ENCODE peak calls at places on chromosomes 7 and 10, in ten cellular contexts. One of them, this sample, is unnamed.

GRCh38 chr7:155521743-155522398 is 24.5 kb downstream of the CNPY1 start:
- DNase-seq in transverse colon: no peak
- DNase-seq in SK-N-SH: no peak
- DNase-seq in GM12878: no peak
- DNase-seq in endothelial cell of umbilical vein: no peak
- DNase-seq in HCT116: no peak
- DNase-seq in breast epithelium: no peak
- DNase-seq in GM23338: no peak
- DNase-seq in sigmoid colon: no peak
- DNase-seq in suprapubic skin: no peak
- DNase-seq in this sample: no peak

GRCh38 chr10:114879541-114880158 is 58.1 kb downstream of the FHIP2A start:
- DNase-seq in transverse colon: peak; percentile 18
- DNase-seq in SK-N-SH: peak; percentile 36
- DNase-seq in GM12878: peak; percentile 4
- DNase-seq in endothelial cell of umbilical vein: no peak
- DNase-seq in HCT116: peak; percentile 43
- DNase-seq in breast epithelium: no peak
- DNase-seq in GM23338: peak; percentile 75
- DNase-seq in sigmoid colon: no peak
- DNase-seq in suprapubic skin: no peak
- DNase-seq in this sample: no peak

GRCh38 chr7:2554654-2555053 is 670 bp downstream of the BRAT1 start:
- DNase-seq in transverse colon: no peak
- DNase-seq in SK-N-SH: peak; percentile 75
- DNase-seq in GM12878: no peak
- DNase-seq in endothelial cell of umbilical vein: peak; percentile 6
- DNase-seq in HCT116: no peak
- DNase-seq in breast epithelium: no peak
- DNase-seq in GM23338: no peak
- DNase-seq in sigmoid colon: peak; percentile 63
- DNase-seq in suprapubic skin: peak; percentile 64
- DNase-seq in this sample: no peak

GRCh38 chr10:110208614-110209398 is 1.4 kb downstream of the MXI1 start:
- DNase-seq in transverse colon: peak; percentile 49
- DNase-seq in SK-N-SH: peak; percentile 66
- DNase-seq in GM12878: no peak
- DNase-seq in endothelial cell of umbilical vein: peak; percentile 10
- DNase-seq in HCT116: no peak
- DNase-seq in breast epithelium: no peak
- DNase-seq in GM23338: no peak
- DNase-seq in sigmoid colon: peak; percentile 75
- DNase-seq in suprapubic skin: no peak
- DNase-seq in this sample: peak; percentile 92

GRCh38 chr10:98295907-98296306 is 27.9 kb upstream of the LOXL4 start:
- DNase-seq in transverse colon: no peak
- DNase-seq in SK-N-SH: peak; percentile 35
- DNase-seq in GM12878: no peak
- DNase-seq in endothelial cell of umbilical vein: no peak
- DNase-seq in HCT116: no peak
- DNase-seq in breast epithelium: no peak
- DNase-seq in GM23338: peak; percentile 35
- DNase-seq in sigmoid colon: no peak
- DNase-seq in suprapubic skin: no peak
- DNase-seq in this sample: no peak

GRCh38 chr7:149850007-149850594 is 11.9 kb downstream of the ZNF862 start:
- DNase-seq in transverse colon: no peak
- DNase-seq in SK-N-SH: no peak
- DNase-seq in GM12878: no peak
- DNase-seq in endothelial cell of umbilical vein: no peak
- DNase-seq in HCT116: no peak
- DNase-seq in breast epithelium: no peak
- DNase-seq in GM23338: no peak
- DNase-seq in sigmoid colon: no peak
- DNase-seq in suprapubic skin: peak; percentile 35
- DNase-seq in this sample: no peak

GRCh38 chr10:93461807-93462178 is 20.3 kb downstream of the MYOF start:
- DNase-seq in transverse colon: no peak
- DNase-seq in SK-N-SH: no peak
- DNase-seq in GM12878: no peak
- DNase-seq in endothelial cell of umbilical vein: peak; percentile 67
- DNase-seq in HCT116: peak; percentile 65
- DNase-seq in breast epithelium: no peak
- DNase-seq in GM23338: no peak
- DNase-seq in sigmoid colon: peak; percentile 59
- DNase-seq in suprapubic skin: no peak
- DNase-seq in this sample: no peak

GRCh38 chr10:34565934-34566333 is 249.2 kb downstream of the PARD3 start:
- DNase-seq in transverse colon: no peak
- DNase-seq in SK-N-SH: no peak
- DNase-seq in GM12878: no peak
- DNase-seq in endothelial cell of umbilical vein: no peak
- DNase-seq in HCT116: no peak
- DNase-seq in breast epithelium: no peak
- DNase-seq in GM23338: peak; percentile 30
- DNase-seq in sigmoid colon: no peak
- DNase-seq in suprapubic skin: no peak
- DNase-seq in this sample: no peak

GRCh38 chr7:45980973-45981372 is 59.9 kb upstream of the IGFBP3 start:
- DNase-seq in transverse colon: no peak
- DNase-seq in SK-N-SH: no peak
- DNase-seq in GM12878: no peak
- DNase-seq in endothelial cell of umbilical vein: no peak
- DNase-seq in HCT116: no peak
- DNase-seq in breast epithelium: no peak
- DNase-seq in GM23338: no peak
- DNase-seq in sigmoid colon: no peak
- DNase-seq in suprapubic skin: no peak
- DNase-seq in this sample: peak; percentile 89

GRCh38 chr10:108336836-108337235 is 1172.3 kb upstream of the SORCS1 start:
- DNase-seq in transverse colon: no peak
- DNase-seq in SK-N-SH: no peak
- DNase-seq in GM12878: no peak
- DNase-seq in endothelial cell of umbilical vein: no peak
- DNase-seq in HCT116: no peak
- DNase-seq in breast epithelium: no peak
- DNase-seq in GM23338: no peak
- DNase-seq in sigmoid colon: no peak
- DNase-seq in suprapubic skin: no peak
- DNase-seq in this sample: no peak

GRCh38 chr10:22682237-22683192 is 31.9 kb downstream of the PIP4K2A start:
- DNase-seq in transverse colon: peak; percentile 42
- DNase-seq in SK-N-SH: no peak
- DNase-seq in GM12878: peak; percentile 52
- DNase-seq in endothelial cell of umbilical vein: no peak
- DNase-seq in HCT116: peak; percentile 15
- DNase-seq in breast epithelium: no peak
- DNase-seq in GM23338: no peak
- DNase-seq in sigmoid colon: no peak
- DNase-seq in suprapubic skin: no peak
- DNase-seq in this sample: no peak

GRCh38 chr10:3755440-3756359 is 29.3 kb downstream of the KLF6 start:
- DNase-seq in transverse colon: no peak
- DNase-seq in SK-N-SH: no peak
- DNase-seq in GM12878: no peak
- DNase-seq in endothelial cell of umbilical vein: peak; percentile 75
- DNase-seq in HCT116: no peak
- DNase-seq in breast epithelium: no peak
- DNase-seq in GM23338: no peak
- DNase-seq in sigmoid colon: no peak
- DNase-seq in suprapubic skin: no peak
- DNase-seq in this sample: no peak

GRCh38 chr7:91892099-91892788 is 11.7 kb upstream of the MTERF1 start:
- DNase-seq in transverse colon: no peak
- DNase-seq in SK-N-SH: no peak
- DNase-seq in GM12878: no peak
- DNase-seq in endothelial cell of umbilical vein: no peak
- DNase-seq in HCT116: no peak
- DNase-seq in breast epithelium: no peak
- DNase-seq in GM23338: no peak
- DNase-seq in sigmoid colon: no peak
- DNase-seq in suprapubic skin: no peak
- DNase-seq in this sample: no peak

GRCh38 chr7:89495704-89496103 is 658.6 kb upstream of the STEAP1 start:
- DNase-seq in transverse colon: no peak
- DNase-seq in SK-N-SH: no peak
- DNase-seq in GM12878: no peak
- DNase-seq in endothelial cell of umbilical vein: no peak
- DNase-seq in HCT116: no peak
- DNase-seq in breast epithelium: no peak
- DNase-seq in GM23338: no peak
- DNase-seq in sigmoid colon: no peak
- DNase-seq in suprapubic skin: no peak
- DNase-seq in this sample: no peak

GRCh38 chr10:104243567-104243966 is 11.1 kb upstream of the GSTO1 start:
- DNase-seq in transverse colon: no peak
- DNase-seq in SK-N-SH: no peak
- DNase-seq in GM12878: no peak
- DNase-seq in endothelial cell of umbilical vein: no peak
- DNase-seq in HCT116: no peak
- DNase-seq in breast epithelium: no peak
- DNase-seq in GM23338: no peak
- DNase-seq in sigmoid colon: no peak
- DNase-seq in suprapubic skin: no peak
- DNase-seq in this sample: no peak

GRCh38 chr7:18872344-18872743 is 245.1 kb downstream of the TWIST1 start:
- DNase-seq in transverse colon: no peak
- DNase-seq in SK-N-SH: no peak
- DNase-seq in GM12878: no peak
- DNase-seq in endothelial cell of umbilical vein: no peak
- DNase-seq in HCT116: no peak
- DNase-seq in breast epithelium: no peak
- DNase-seq in GM23338: no peak
- DNase-seq in sigmoid colon: no peak
- DNase-seq in suprapubic skin: no peak
- DNase-seq in this sample: no peak
- TF ChIP-seq POLR2AphosphoS5 in transverse colon: no peak
- TF ChIP-seq POLR2AphosphoS5 in SK-N-SH: no peak
- TF ChIP-seq POLR2AphosphoS5 in GM12878: no peak
- TF ChIP-seq POLR2AphosphoS5 in endothelial cell of umbilical vein: no peak
- TF ChIP-seq POLR2AphosphoS5 in HCT116: no peak
- TF ChIP-seq POLR2AphosphoS5 in breast epithelium: no peak
- TF ChIP-seq POLR2AphosphoS5 in GM23338: no peak
- TF ChIP-seq POLR2AphosphoS5 in sigmoid colon: no peak
- TF ChIP-seq POLR2AphosphoS5 in suprapubic skin: no peak
- TF ChIP-seq POLR2AphosphoS5 in this sample: no peak

DNA sequence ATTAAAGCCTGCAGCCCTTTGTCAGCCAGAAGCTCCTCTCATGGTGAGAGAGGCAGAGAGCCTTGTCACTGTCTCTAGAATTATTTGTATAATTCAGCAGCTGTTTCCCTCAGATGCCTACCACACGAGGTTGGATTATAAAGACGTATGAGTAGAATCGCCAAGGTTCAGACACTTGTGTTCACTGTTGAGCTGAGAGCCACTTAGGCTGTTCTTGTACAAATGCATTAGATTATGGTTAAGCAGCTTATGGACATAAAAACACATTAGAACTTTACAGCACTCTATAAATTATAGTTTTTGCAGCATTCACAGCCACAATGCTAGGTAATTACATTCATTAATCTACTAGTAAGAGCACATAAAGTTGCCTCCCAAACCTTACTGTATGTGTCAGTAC is 282.6 kb downstream of the AUTS2 start:
- DNase-seq in transverse colon: no peak
- DNase-seq in SK-N-SH: peak; percentile 24
- DNase-seq in GM12878: no peak
- DNase-seq in endothelial cell of umbilical vein: no peak
- DNase-seq in HCT116: no peak
- DNase-seq in breast epithelium: no peak
- DNase-seq in GM23338: no peak
- DNase-seq in sigmoid colon: no peak
- DNase-seq in suprapubic skin: no peak
- DNase-seq in this sample: no peak
- H3K27ac ChIP-seq in transverse colon: no peak overlapping the region
- H3K27ac ChIP-seq in SK-N-SH: peak overlapping the region; percentile 60
- H3K27ac ChIP-seq in GM12878: peak overlapping the region; percentile 53
- H3K27ac ChIP-seq in endothelial cell of umbilical vein: no peak overlapping the region
- H3K27ac ChIP-seq in HCT116: no peak overlapping the region
- H3K27ac ChIP-seq in breast epithelium: no peak overlapping the region
- H3K27ac ChIP-seq in GM23338: no peak overlapping the region
- H3K27ac ChIP-seq in sigmoid colon: no peak overlapping the region
- H3K27ac ChIP-seq in suprapubic skin: no peak overlapping the region
- H3K27ac ChIP-seq in this sample: no peak overlapping the region

GRCh38 chr7:27095897-27096755 is at the start of gene HOXA1:
- DNase-seq in transverse colon: peak; percentile 90
- DNase-seq in SK-N-SH: no peak
- DNase-seq in GM12878: peak; percentile 48
- DNase-seq in endothelial cell of umbilical vein: peak; percentile 95
- DNase-seq in HCT116: peak; percentile 80
- DNase-seq in breast epithelium: peak; percentile 63
- DNase-seq in GM23338: peak; percentile 88
- DNase-seq in sigmoid colon: peak; percentile 93
- DNase-seq in suprapubic skin: peak; percentile 89
- DNase-seq in this sample: peak; percentile 98
- TF ChIP-seq POLR2AphosphoS5 in transverse colon: peak; percentile 94
- TF ChIP-seq POLR2AphosphoS5 in SK-N-SH: no peak
- TF ChIP-seq POLR2AphosphoS5 in GM12878: peak; percentile 41
- TF ChIP-seq POLR2AphosphoS5 in endothelial cell of umbilical vein: peak; percentile 82
- TF ChIP-seq POLR2AphosphoS5 in HCT116: peak; percentile 74
- TF ChIP-seq POLR2AphosphoS5 in breast epithelium: peak; percentile 56
- TF ChIP-seq POLR2AphosphoS5 in GM23338: no peak
- TF ChIP-seq POLR2AphosphoS5 in sigmoid colon: peak; percentile 75
- TF ChIP-seq POLR2AphosphoS5 in suprapubic skin: no peak
- TF ChIP-seq POLR2AphosphoS5 in this sample: peak; percentile 94

GRCh38 chr10:60896033-60896432 is 48.0 kb downstream of the RHOBTB1 start:
- DNase-seq in transverse colon: no peak
- DNase-seq in SK-N-SH: no peak
- DNase-seq in GM12878: no peak
- DNase-seq in endothelial cell of umbilical vein: peak; percentile 13
- DNase-seq in HCT116: no peak
- DNase-seq in breast epithelium: no peak
- DNase-seq in GM23338: no peak
- DNase-seq in sigmoid colon: no peak
- DNase-seq in suprapubic skin: no peak
- DNase-seq in this sample: no peak

GRCh38 chr10:60898372-60898771 is 45.6 kb downstream of the RHOBTB1 start:
- DNase-seq in transverse colon: no peak
- DNase-seq in SK-N-SH: no peak
- DNase-seq in GM12878: no peak
- DNase-seq in endothelial cell of umbilical vein: no peak
- DNase-seq in HCT116: no peak
- DNase-seq in breast epithelium: no peak
- DNase-seq in GM23338: no peak
- DNase-seq in sigmoid colon: no peak
- DNase-seq in suprapubic skin: no peak
- DNase-seq in this sample: no peak

GRCh38 chr10:60896715-60897114 is 47.3 kb downstream of the RHOBTB1 start:
- DNase-seq in transverse colon: no peak
- DNase-seq in SK-N-SH: no peak
- DNase-seq in GM12878: no peak
- DNase-seq in endothelial cell of umbilical vein: no peak
- DNase-seq in HCT116: no peak
- DNase-seq in breast epithelium: no peak
- DNase-seq in GM23338: no peak
- DNase-seq in sigmoid colon: no peak
- DNase-seq in suprapubic skin: no peak
- DNase-seq in this sample: no peak

GRCh38 chr10:60901561-60902235 is 42.3 kb downstream of the RHOBTB1 start:
- DNase-seq in transverse colon: no peak
- DNase-seq in SK-N-SH: peak; percentile 59
- DNase-seq in GM12878: no peak
- DNase-seq in endothelial cell of umbilical vein: peak; percentile 59
- DNase-seq in HCT116: no peak
- DNase-seq in breast epithelium: peak; percentile 58
- DNase-seq in GM23338: no peak
- DNase-seq in sigmoid colon: no peak
- DNase-seq in suprapubic skin: no peak
- DNase-seq in this sample: no peak

GRCh38 chr10:60899266-60899665 is 44.7 kb downstream of the RHOBTB1 start:
- DNase-seq in transverse colon: no peak
- DNase-seq in SK-N-SH: no peak
- DNase-seq in GM12878: no peak
- DNase-seq in endothelial cell of umbilical vein: no peak
- DNase-seq in HCT116: no peak
- DNase-seq in breast epithelium: no peak
- DNase-seq in GM23338: no peak
- DNase-seq in sigmoid colon: no peak
- DNase-seq in suprapubic skin: no peak
- DNase-seq in this sample: no peak
- H3K27ac ChIP-seq in transverse colon: no peak overlapping the region
- H3K27ac ChIP-seq in SK-N-SH: no peak overlapping the region
- H3K27ac ChIP-seq in GM12878: no peak overlapping the region
- H3K27ac ChIP-seq in endothelial cell of umbilical vein: no peak overlapping the region
- H3K27ac ChIP-seq in HCT116: no peak overlapping the region
- H3K27ac ChIP-seq in breast epithelium: no peak overlapping the region
- H3K27ac ChIP-seq in GM23338: no peak overlapping the region
- H3K27ac ChIP-seq in sigmoid colon: no peak overlapping the region
- H3K27ac ChIP-seq in suprapubic skin: no peak overlapping the region
- H3K27ac ChIP-seq in this sample: no peak overlapping the region

This sample was measured in esophagus muscularis mucosa.